ENCODE peak calls at places on chromosomes 7 and 10, in six cellular contexts. M, G, B, E, V and Q are unnamed samples.

GRCh38 chr7:28276303-28276702 is 95.7 kb upstream of the JAZF1 start:
- DNase-seq in V (no peak), G (no peak), B (no peak), M (no peak), E (no peak), Q (no peak)

GRCh38 chr10:27611209-27611608 is 107.1 kb downstream of the RAB18 start:
- DNase-seq in G (no peak), B (peak; percentile 85), V (peak; percentile 14), E (no peak), M (no peak), Q (no peak)

GRCh38 chr7:108456845-108457540 is 757 bp upstream of the NRCAM start:
- DNase-seq in E (no peak), G (no peak), M (no peak), B (no peak), V (no peak), Q (no peak)

GRCh38 chr10:29486466-29486865 is 148.3 kb downstream of the SVIL start:
- DNase-seq in M (no peak), E (no peak), V (no peak), G (no peak), B (no peak), Q (no peak)

GRCh38 chr7:47535704-47536628 is 45.9 kb downstream of the TNS3 start:
- DNase-seq in G (no peak), V (no peak), M (no peak), E (no peak), B (no peak), Q (no peak)

GRCh38 chr10:95445837-95446347 is 115.3 kb downstream of the SORBS1 start:
- DNase-seq in B (peak; percentile 69), V (peak; percentile 81), G (peak; percentile 86), M (peak; percentile 73), E (no peak), Q (peak; percentile 49)

GRCh38 chr10:35592421-35592820 is 12.7 kb upstream of the GJD4 start:
- DNase-seq in G (no peak), B (no peak), E (no peak), V (no peak), M (no peak), Q (no peak)

GRCh38 chr7:130006771-130007170 is 44.4 kb downstream of the ZC3HC1 start:
- DNase-seq in M (no peak), E (peak; percentile 59), G (no peak), V (no peak), B (no peak), Q (no peak)

GRCh38 chr7:96204601-96205000 is 117.3 kb downstream of the SLC25A13 start:
- DNase-seq in B (no peak), V (no peak), G (no peak), E (no peak), M (no peak), Q (no peak)

GRCh38 chr10:125016123-125016522 is 74.2 kb downstream of the ZRANB1 start:
- DNase-seq in B (no peak), G (peak; percentile 72), M (no peak), V (no peak), E (no peak), Q (no peak)

GRCh38 chr7:86643478-86644281 is at the start of gene GRM3:
- DNase-seq in E (no peak), M (no peak), V (no peak), B (no peak), G (no peak), Q (no peak)

GRCh38 chr7:7416031-7416968 is 119.4 kb downstream of the COL28A1 start:
- DNase-seq in B (peak; percentile 45), V (no peak), G (no peak), E (no peak), M (no peak), Q (peak; percentile 81)

GRCh38 chr7:55343860-55344606 is 21.1 kb upstream of the LANCL2 start:
- DNase-seq in M (no peak), G (no peak), B (no peak), V (no peak), E (no peak), Q (no peak)

GRCh38 chr10:59375990-59376389 is 13.6 kb upstream of the FAM13C start:
- DNase-seq in B (no peak), M (no peak), V (no peak), E (no peak), G (no peak), Q (no peak)

GRCh38 chr10:95663496-95663895 is 7.0 kb upstream of the ALDH18A1 start:
- DNase-seq in V (no peak), E (no peak), M (no peak), G (no peak), B (no peak), Q (no peak)

GRCh38 chr10:86536294-86536861 is 14.8 kb upstream of the WAPL start:
- DNase-seq in B (no peak), E (peak; percentile 85), G (no peak), M (no peak), V (no peak), Q (no peak)

GRCh38 chr7:48140001-48140681 is 31.1 kb upstream of the ABCA13 start:
- DNase-seq in V (peak; percentile 82), M (peak; percentile 57), E (no peak), G (no peak), B (no peak), Q (no peak)

GRCh38 chr7:96179863-96180262 is 142.0 kb downstream of the SLC25A13 start:
- DNase-seq in E (no peak), G (no peak), V (peak; percentile 6), B (peak; percentile 10), M (no peak), Q (no peak)

GRCh38 chr10:31768467-31768866 is 160.2 kb downstream of the ARHGAP12 start:
- DNase-seq in V (no peak), E (no peak), B (peak; percentile 78), G (no peak), M (peak; percentile 26), Q (no peak)

GRCh38 chr7:139505563-139505962 is 17.9 kb upstream of the CLEC2L start:
- DNase-seq in G (no peak), E (no peak), M (no peak), B (no peak), V (peak; percentile 44), Q (no peak)

GRCh38 chr7:136857573-136857972 is 10.9 kb upstream of the CHRM2 start:
- DNase-seq in G (no peak), V (no peak), B (peak; percentile 57), M (peak; percentile 51), E (no peak), Q (no peak)

GRCh38 chr7:1024876-1025746 is 19.2 kb upstream of the GPR146 start:
- DNase-seq in B (no peak), G (no peak), V (no peak), M (no peak), E (peak; percentile 80), Q (no peak)

GRCh38 chr7:144386741-144387140 is 16.8 kb downstream of the NOBOX start:
- DNase-seq in M (no peak), G (no peak), V (no peak), B (peak; percentile 13), E (no peak), Q (no peak)

GRCh38 chr10:129719415-129719739 is 244.7 kb downstream of the EBF3 start:
- DNase-seq in B (no peak), G (peak; percentile 56), E (no peak), V (no peak), M (no peak), Q (no peak)

GRCh38 chr10:62045765-62046521 is 144.4 kb downstream of the ARID5B start:
- DNase-seq in V (no peak), E (no peak), B (peak; percentile 95), G (no peak), M (peak; percentile 87), Q (no peak)

GRCh38 chr7:1844336-1844955 is 174.4 kb downstream of the ELFN1 start:
- DNase-seq in B (no peak), M (no peak), E (peak; percentile 68), V (no peak), G (peak; percentile 60), Q (no peak)

GRCh38 chr10:133277277-133277992 is 767 bp upstream of the ADAM8 start:
- DNase-seq in V (no peak), B (no peak), E (peak; percentile 89), M (no peak), G (no peak), Q (no peak)

GRCh38 chr10:133277993-133278576 is 1.4 kb upstream of the ADAM8 start:
- DNase-seq in B (no peak), V (no peak), M (no peak), E (no peak), G (no peak), Q (peak; percentile 69)

GRCh38 chr10:133279266-133279960 is 2.7 kb upstream of the ADAM8 start:
- DNase-seq in M (no peak), G (no peak), V (no peak), E (peak; percentile 87), B (no peak), Q (no peak)

GRCh38 chr10:133279961-133280283 is 3.3 kb upstream of the ADAM8 start:
- DNase-seq in V (no peak), E (no peak), G (no peak), M (no peak), B (no peak), Q (no peak)

GRCh38 chr10:133278577-133279265 is 2.1 kb upstream of the ADAM8 start:
- DNase-seq in B (peak; percentile 49), G (no peak), M (no peak), E (peak; percentile 96), V (no peak), Q (peak; percentile 82)
- TF ChIP-seq POLR2A in B (no peak), G (no peak), M (no peak), E (no peak), V (no peak), Q (no peak)

DNA sequence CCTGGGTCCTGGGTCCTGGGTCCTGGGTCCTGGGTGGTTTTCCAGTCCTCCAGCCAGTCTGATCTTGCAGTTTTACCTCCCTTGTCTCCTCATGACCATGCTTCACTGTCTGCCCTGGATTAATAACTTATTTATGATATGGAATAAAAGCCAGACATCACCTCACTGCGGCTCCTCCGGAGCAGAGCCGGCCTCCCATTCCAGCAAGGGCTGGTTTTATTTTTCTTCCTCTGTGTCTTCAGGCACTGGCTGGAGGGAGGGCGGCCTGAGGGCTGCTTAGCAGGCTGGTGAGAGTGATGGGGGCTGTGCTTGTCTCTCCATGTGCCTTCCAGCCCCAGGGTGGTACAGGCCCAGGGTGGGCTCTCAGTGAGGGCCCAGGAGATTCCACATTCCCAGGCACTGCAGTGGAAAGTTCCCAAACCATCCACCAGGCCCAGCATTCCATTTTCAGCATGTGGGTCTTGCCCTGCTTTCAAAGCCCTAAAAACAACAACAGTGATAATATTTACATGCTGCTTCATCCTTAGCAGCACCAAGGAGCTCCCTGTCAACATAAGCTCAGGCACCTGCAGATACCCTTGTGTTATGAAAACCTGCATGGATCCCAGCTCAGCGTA is 12.6 kb downstream of the ADAMTS14 start:
- DNase-seq in G (no peak), V (no peak), E (no peak), B (no peak), M (no peak), Q (no peak)
- TF ChIP-seq CTCF in G (no peak), V (no peak), E (no peak), B (no peak), M (no peak), Q (no peak)

GRCh38 chr7:140696679-140697446 is at the start of gene NDUFB2:
- DNase-seq in E (peak; percentile 99), G (peak; percentile 90), M (peak; percentile 92), B (peak; percentile 76), V (peak; percentile 91), Q (peak; percentile 62)
- TF ChIP-seq POLR2A in E (no peak), G (peak; percentile 73), M (peak; percentile 73), B (peak; percentile 81), V (peak; percentile 81), Q (peak; percentile 90)

DNA sequence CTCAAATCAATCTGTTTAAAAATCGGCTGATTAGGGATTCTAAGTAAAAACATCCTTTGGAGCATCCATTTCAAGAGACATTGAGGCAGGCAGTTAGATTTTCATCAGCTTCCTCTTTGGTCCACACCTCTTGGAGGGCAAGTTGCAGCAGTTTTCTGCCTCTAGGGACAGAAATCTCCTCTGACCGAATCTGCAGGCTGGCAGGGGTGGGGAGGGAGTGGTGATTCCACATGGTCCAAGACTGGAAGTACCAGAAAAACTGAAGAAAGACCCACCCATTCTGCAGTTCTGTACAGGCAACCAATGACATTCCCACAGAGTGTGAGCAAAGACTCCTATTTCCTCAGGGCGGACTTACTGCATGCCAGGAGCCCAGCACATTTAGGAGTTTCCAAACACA is 29.0 kb downstream of the FGFBP3 start:
- DNase-seq in B (no peak), M (no peak), G (no peak), E (no peak), V (peak; percentile 29), Q (no peak)
- TF ChIP-seq CTCF in B (no peak), M (no peak), G (no peak), E (no peak), V (no peak), Q (no peak)